ENCODE peak calls at places on chromosomes 12 and 14, in eight cellular contexts. D is HCT116, S is uterus, B is BE2C, K is tibial artery, G is BJ, V is psoas muscle, W is A549. Z is an unnamed sample.

GRCh38 chr12:66438601-66439000 is 136.3 kb downstream of the HELB start:
- DNase-seq in B (no peak), K (no peak), V (no peak), S (no peak), D (no peak), G (no peak), W (no peak), Z (peak)

GRCh38 chr14:50037837-50038236 is 78.5 kb downstream of the VCPKMT start:
- DNase-seq in B (no peak), G (no peak), D (no peak), V (no peak), K (no peak), S (peak), W (no peak), Z (no peak)

GRCh38 chr12:51910691-51911090 is 3.4 kb downstream of the ACVRL1 start:
- DNase-seq in D (no peak), G (no peak), V (peak), W (no peak), K (no peak), S (no peak), B (no peak), Z (no peak)

GRCh38 chr12:132056320-132056719 is 87.8 kb downstream of the DDX51 start:
- DNase-seq in S (no peak), B (no peak), G (no peak), W (no peak), V (no peak), D (no peak), K (no peak), Z (no peak)

GRCh38 chr12:81005635-81006034 is 67.9 kb upstream of the LIN7A start:
- DNase-seq in D (no peak), W (no peak), S (no peak), B (no peak), K (no peak), G (no peak), V (no peak), Z (no peak)

GRCh38 chr12:28905220-28905940 is 243.7 kb upstream of the FAR2 start:
- DNase-seq in W (no peak), V (no peak), B (no peak), G (no peak), D (no peak), S (no peak), K (no peak), Z (no peak)

GRCh38 chr14:22303589-22304195 is 285.3 kb downstream of the DAD1 start:
- DNase-seq in K (no peak), V (no peak), D (no peak), S (no peak), G (no peak), W (no peak), B (no peak), Z (peak)

GRCh38 chr12:50079771-50080170 is 5.4 kb upstream of the SMARCD1 start:
- DNase-seq in K (no peak), B (no peak), V (no peak), D (no peak), S (no peak), W (no peak), G (no peak), Z (no peak)

GRCh38 chr12:54522213-54522612 is 24.7 kb downstream of the NCKAP1L start:
- DNase-seq in V (no peak), S (no peak), G (no peak), W (no peak), K (no peak), B (no peak), D (no peak), Z (no peak)

GRCh38 chr14:65810326-65810725 is 397.8 kb downstream of the FUT8 start:
- DNase-seq in V (no peak), K (no peak), S (no peak), D (no peak), W (no peak), B (no peak), G (no peak), Z (no peak)

GRCh38 chr12:54378791-54379400 is 5.6 kb downstream of the ZNF385A start:
- DNase-seq in D (no peak), W (peak), G (no peak), K (no peak), V (peak), B (peak), S (peak), Z (no peak)

GRCh38 chr12:110579239-110579888 is 3.8 kb downstream of the PPTC7 start:
- DNase-seq in B (no peak), G (no peak), S (no peak), K (no peak), W (no peak), V (no peak), D (no peak), Z (no peak)

GRCh38 chr12:14567311-14568195 is at the start of gene PLBD1:
- DNase-seq in W (peak), S (peak), V (peak), G (no peak), K (peak), B (peak), D (no peak), Z (peak)

GRCh38 chr12:65685514-65685913 is 138.8 kb upstream of the HMGA2 start:
- DNase-seq in W (no peak), G (no peak), S (no peak), K (no peak), D (peak), V (no peak), B (no peak), Z (peak)

GRCh38 chr12:18068355-18068754 is 21.6 kb downstream of the RERGL start:
- DNase-seq in S (no peak), G (no peak), D (no peak), W (no peak), V (no peak), K (no peak), B (no peak), Z (no peak)

GRCh38 chr12:53102883-53103807 is at the start of gene SOAT2:
- DNase-seq in K (no peak), D (no peak), W (no peak), B (no peak), S (no peak), V (no peak), G (no peak), Z (no peak)

GRCh38 chr12:24562761-24563392 is 386.0 kb downstream of the BCAT1 start:
- DNase-seq in S (peak), D (no peak), G (no peak), K (peak), V (peak), W (peak), B (peak), Z (peak)

GRCh38 chr12:6824962-6825381 is 3.2 kb upstream of the P3H3 start:
- DNase-seq in B (no peak), V (no peak), W (no peak), D (no peak), G (no peak), S (no peak), K (no peak), Z (peak)

GRCh38 chr12:29889737-29890136 is 106.0 kb upstream of the TMTC1 start:
- DNase-seq in K (peak), B (peak), G (no peak), W (no peak), S (peak), D (peak), V (peak), Z (peak)

GRCh38 chr12:46450279-46450748 is 77.7 kb upstream of the SLC38A2 start:
- DNase-seq in G (no peak), B (peak), W (no peak), K (peak), V (peak), S (peak), D (no peak), Z (no peak)

GRCh38 chr12:112938751-112939150 is 477 bp downstream of the OAS3 start:
- DNase-seq in W (peak), B (no peak), K (no peak), D (no peak), S (no peak), G (no peak), V (no peak), Z (peak)

GRCh38 chr14:23539209-23539866 is 12.2 kb downstream of the ZFHX2 start:
- DNase-seq in S (no peak), G (no peak), D (peak), W (peak), K (no peak), B (peak), V (no peak), Z (peak)
- TF ChIP-seq CTCF in S (peak), G (peak), D (peak), W (peak), K (peak), B (peak), V (peak), Z (peak)

GRCh38 chr14:61343991-61344405 is 22.6 kb downstream of the PRKCH start:
- DNase-seq in W (no peak), V (no peak), S (no peak), G (no peak), D (no peak), K (no peak), B (no peak), Z (no peak)

GRCh38 chr14:61342941-61343340 is 21.6 kb downstream of the PRKCH start:
- DNase-seq in W (no peak), B (no peak), K (no peak), V (no peak), D (no peak), G (no peak), S (no peak), Z (no peak)

GRCh38 chr14:61343471-61343870 is 22.1 kb downstream of the PRKCH start:
- DNase-seq in V (no peak), K (no peak), W (no peak), D (no peak), G (no peak), S (no peak), B (no peak), Z (peak)

GRCh38 chr14:61342486-61342885 is 21.1 kb downstream of the PRKCH start:
- DNase-seq in S (peak), D (no peak), G (no peak), B (no peak), W (no peak), V (no peak), K (no peak), Z (no peak)

DNA sequence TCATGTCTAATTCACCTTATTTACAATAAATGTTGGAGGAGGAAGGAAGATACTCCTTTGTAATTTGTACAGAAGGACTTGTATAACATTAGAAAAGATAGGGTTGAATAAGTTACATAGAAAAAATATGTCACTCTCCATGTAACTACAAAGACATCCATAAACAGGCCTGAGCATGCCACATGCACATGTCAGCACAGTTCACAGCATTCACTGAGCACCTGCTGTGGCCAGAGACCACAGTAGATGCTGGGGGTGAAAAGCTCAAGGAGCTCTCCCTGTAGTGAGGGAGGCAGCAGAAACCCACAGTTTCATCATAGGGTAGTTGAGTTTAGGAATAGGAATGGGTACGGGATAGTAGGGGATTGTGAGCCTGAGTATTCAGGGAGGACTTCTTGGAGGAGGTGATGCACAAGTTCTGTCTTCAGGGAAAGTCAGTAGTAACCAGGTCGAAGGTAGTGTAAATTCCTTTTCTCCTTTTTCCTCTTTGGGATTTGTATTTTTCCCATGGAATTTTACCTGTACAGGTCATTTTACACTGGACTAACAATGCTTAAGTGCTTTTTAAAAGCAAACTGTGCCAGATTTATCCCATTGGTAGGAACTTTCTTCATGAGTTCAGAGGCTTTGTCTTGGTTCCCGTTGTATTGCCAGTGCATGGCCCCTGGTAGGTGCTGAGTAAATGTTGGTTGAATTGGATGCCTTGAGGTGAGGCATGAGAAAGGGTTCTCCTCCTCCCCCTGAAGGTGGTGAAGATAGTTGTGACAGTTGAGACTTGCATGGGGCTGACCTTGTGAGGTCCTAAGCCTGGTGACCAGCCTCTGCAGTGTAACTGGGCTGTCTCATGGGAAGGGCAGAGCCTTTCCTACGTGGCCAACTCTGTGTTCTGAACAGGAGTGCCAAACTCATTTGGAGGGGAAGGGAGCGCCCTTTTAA is 20.2 kb downstream of the PRKCH start:
- DNase-seq in W (no peak), V (no peak), D (no peak), K (no peak), G (no peak), S (no peak), B (no peak), Z (no peak)
- H3K4me3 ChIP-seq in W (no peak), V (no peak), D (no peak), K (no peak), G (no peak), S (no peak), B (no peak), Z (no peak)

GRCh38 chr12:62008703-62009102 is 251.5 kb upstream of the USP15 start:
- DNase-seq in G (no peak), W (no peak), B (no peak), D (no peak), S (no peak), V (no peak), K (no peak), Z (no peak)

GRCh38 chr12:62009445-62009844 is 250.8 kb upstream of the USP15 start:
- DNase-seq in B (no peak), S (no peak), K (no peak), V (no peak), D (no peak), W (no peak), G (no peak), Z (no peak)

GRCh38 chr12:62003217-62003616 is 257.0 kb upstream of the USP15 start:
- DNase-seq in B (no peak), G (no peak), D (no peak), S (no peak), K (no peak), W (no peak), V (no peak), Z (no peak)

GRCh38 chr12:62005615-62006014 is 254.6 kb upstream of the USP15 start:
- DNase-seq in W (no peak), S (no peak), V (no peak), B (no peak), K (no peak), G (no peak), D (no peak), Z (no peak)

DNA sequence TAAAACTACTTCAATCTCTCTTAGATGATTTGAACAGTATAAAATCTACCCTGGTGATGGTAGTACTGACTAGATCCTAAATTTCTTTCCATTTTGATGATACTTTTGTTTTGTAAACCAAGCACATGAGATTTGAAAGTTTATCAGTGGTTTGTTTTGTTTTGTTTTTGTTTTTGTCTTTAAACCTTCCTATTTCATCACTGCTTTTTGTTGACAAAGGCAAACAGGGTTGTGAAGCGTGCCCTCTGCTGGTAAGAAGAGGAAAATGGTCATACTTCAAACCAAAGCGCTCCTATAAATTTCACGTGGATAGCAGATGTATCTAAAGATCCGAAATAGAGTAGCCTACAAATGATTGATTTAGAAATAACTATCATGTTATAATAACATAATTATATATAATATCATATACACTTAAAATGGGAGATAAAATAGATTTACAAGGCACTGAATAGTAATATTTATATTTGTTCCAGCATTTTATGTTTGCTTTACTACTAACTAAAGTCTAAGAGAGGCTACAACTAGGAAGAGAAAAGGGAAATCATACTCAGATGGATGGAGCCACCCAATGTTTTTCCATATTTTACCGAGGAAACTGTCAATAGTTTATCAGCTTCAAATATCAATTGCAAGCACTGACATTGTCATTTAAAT is 254.0 kb upstream of the USP15 start:
- DNase-seq in G (no peak), V (no peak), B (peak), S (no peak), W (peak), D (peak), K (no peak), Z (peak)
- TF ChIP-seq CTCF in G (peak), V (peak), B (peak), S (peak), W (peak), D (peak), K (peak), Z (peak)

DNA sequence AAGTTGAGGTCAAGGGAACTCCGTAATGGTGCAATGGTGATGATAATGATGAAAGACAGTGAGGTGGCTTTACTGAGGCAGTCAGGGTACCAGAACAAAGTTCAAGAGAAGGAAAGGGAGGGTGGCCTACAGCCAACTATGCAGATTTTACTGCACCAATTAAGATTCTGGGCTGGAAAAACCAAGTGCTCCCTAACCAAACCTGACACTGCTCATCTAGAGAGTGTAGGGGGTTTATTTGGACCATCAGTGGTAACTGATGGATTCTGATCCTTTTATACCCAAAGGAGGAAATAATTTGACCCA is 387 bp downstream of the LRRC9 start:
- DNase-seq in S (no peak), B (no peak), W (no peak), G (no peak), V (no peak), K (no peak), D (no peak), Z (no peak)
- H3K4me3 ChIP-seq in S (no peak), B (no peak), W (no peak), G (no peak), V (no peak), K (no peak), D (no peak), Z (no peak)

GRCh38 chr12:323507-323906 is 60.9 kb upstream of the SLC6A13 start:
- DNase-seq in B (no peak), S (no peak), G (no peak), W (no peak), D (no peak), V (no peak), K (no peak), Z (no peak)

GRCh38 chr12:325886-326285 is 63.2 kb downstream of the KDM5A start:
- DNase-seq in S (no peak), W (no peak), V (no peak), D (no peak), B (no peak), G (peak), K (no peak), Z (no peak)

GRCh38 chr12:319116-319515 is 56.5 kb upstream of the SLC6A13 start:
- DNase-seq in K (no peak), B (no peak), W (no peak), D (no peak), S (no peak), V (no peak), G (no peak), Z (no peak)

DNA sequence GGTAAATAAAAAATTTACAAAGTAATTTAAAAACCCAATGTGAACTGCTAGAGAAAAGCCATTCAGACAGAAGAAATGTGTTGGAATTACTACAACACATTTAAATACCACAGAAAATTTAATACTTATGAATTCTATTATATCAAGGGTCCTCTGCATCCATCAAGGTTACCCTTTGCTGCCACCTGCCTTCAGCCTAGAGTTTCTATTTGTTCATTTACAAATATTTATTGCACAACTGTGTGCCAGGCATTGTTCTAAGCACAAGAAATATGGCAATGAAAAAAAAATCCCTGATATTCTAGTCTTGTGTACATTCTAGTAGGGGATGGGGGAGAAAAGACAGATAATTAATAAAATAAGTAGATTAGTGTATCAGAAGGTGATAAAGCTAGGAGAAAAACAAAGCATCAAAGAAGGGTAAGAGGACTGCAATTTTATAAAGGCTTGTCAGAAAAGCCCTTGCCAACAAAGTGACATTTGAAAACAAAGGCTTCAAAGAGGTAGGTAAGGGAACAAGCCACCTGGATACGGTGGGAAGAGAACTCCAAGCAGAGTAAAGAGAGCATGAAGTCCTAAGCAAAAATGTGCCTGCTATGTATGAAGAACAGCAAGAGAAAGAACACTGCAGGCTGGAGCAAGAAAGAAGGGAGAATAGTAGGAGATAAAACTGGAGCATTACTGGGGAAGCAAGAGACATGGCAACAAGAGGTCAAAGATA is 59.1 kb upstream of the SLC6A13 start:
- DNase-seq in B (peak), G (no peak), K (no peak), V (no peak), W (no peak), D (peak), S (no peak), Z (peak)
- TF ChIP-seq CTCF in B (peak), G (no peak), K (no peak), V (no peak), W (peak), D (peak), S (no peak), Z (no peak)

DNA sequence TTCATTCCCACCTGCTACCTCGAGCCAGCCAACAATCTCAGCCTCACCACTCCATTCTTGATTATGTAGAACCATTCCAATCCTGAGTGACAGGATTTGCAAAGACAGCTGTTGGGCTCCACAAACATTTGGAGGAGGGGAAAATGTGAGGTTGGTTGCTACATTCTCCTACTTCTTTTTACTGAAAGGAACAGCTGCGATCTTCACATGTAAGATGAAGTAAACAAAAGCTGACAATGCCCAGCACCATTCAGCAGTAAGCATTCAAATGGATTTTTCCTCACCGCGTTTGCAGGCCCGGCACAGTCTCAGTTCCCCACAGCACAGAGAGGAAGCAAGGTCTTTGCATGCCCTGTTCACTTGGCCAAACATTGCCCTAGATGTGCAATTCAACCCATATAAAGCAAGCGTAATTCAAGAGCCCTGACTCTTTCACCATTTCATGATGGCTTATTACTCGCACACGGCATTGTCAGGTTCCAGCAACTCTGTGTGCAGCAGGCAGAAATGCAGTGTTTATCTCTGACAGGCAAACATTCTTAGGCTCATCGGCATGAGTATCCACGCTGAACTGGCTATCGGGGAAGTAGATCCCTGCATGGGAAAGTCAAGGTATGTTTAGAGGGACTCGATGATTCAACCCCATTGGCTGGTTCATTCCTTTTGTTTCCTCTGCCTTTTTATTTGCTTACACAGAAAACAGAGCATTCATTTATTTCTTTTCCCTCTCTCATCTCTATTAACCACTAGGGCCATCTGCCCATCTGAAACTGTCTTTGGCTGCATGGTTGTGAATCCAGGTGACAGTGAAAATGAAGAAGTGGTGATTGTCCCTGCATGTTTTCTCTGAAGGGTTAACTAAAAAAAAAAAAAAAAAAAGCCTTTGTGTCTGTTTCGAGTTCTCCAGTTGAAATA is 236.1 kb upstream of the PLEKHG7 start:
- DNase-seq in W (no peak), V (peak), S (no peak), G (no peak), D (no peak), K (no peak), B (no peak), Z (no peak)
- H3K4me3 ChIP-seq in W (no peak), V (peak), S (no peak), G (no peak), D (no peak), K (no peak), B (no peak), Z (no peak)